ENCODE peak calls at places on chromosomes 6 and 20, in five cellular contexts. One of them, this sample, is unnamed.

GRCh38 chr6:48016027-48016755 is 94.8 kb downstream of the PTCHD4 start:
- DNase-seq in GM12878: no peak
- DNase-seq in H1: no peak
- DNase-seq in HepG2: no peak
- DNase-seq in SK-N-SH: no peak
- DNase-seq in this sample: no peak

GRCh38 chr20:55160996-55161395 is 685.6 kb downstream of the DOK5 start:
- DNase-seq in GM12878: no peak
- DNase-seq in H1: no peak
- DNase-seq in HepG2: no peak
- DNase-seq in SK-N-SH: no peak
- DNase-seq in this sample: no peak

GRCh38 chr20:46755483-46756417 is 46.3 kb downstream of the SLC2A10 start:
- DNase-seq in GM12878: no peak
- DNase-seq in H1: no peak
- DNase-seq in HepG2: no peak
- DNase-seq in SK-N-SH: no peak
- DNase-seq in this sample: no peak

GRCh38 chr6:88008411-88008810 is 39.2 kb upstream of the SPACA1 start:
- DNase-seq in GM12878: no peak
- DNase-seq in H1: no peak
- DNase-seq in HepG2: no peak
- DNase-seq in SK-N-SH: no peak
- DNase-seq in this sample: peak

GRCh38 chr6:110949679-110950285 is 8.7 kb upstream of the GTF3C6 start:
- DNase-seq in GM12878: no peak
- DNase-seq in H1: no peak
- DNase-seq in HepG2: no peak
- DNase-seq in SK-N-SH: peak
- DNase-seq in this sample: no peak

GRCh38 chr20:15422966-15423365 is 1085.6 kb upstream of the FLRT3 start:
- DNase-seq in GM12878: no peak
- DNase-seq in H1: no peak
- DNase-seq in HepG2: no peak
- DNase-seq in SK-N-SH: no peak
- DNase-seq in this sample: no peak

GRCh38 chr6:141877275-141877983 is 255.3 kb upstream of the GJE1 start:
- DNase-seq in GM12878: no peak
- DNase-seq in H1: no peak
- DNase-seq in HepG2: peak
- DNase-seq in SK-N-SH: no peak
- DNase-seq in this sample: no peak

GRCh38 chr6:67909354-67909753 is 725.7 kb upstream of the ADGRB3 start:
- DNase-seq in GM12878: no peak
- DNase-seq in H1: no peak
- DNase-seq in HepG2: no peak
- DNase-seq in SK-N-SH: no peak
- DNase-seq in this sample: no peak

GRCh38 chr6:21102624-21103023 is 490.9 kb upstream of the SOX4 start:
- DNase-seq in GM12878: no peak
- DNase-seq in H1: no peak
- DNase-seq in HepG2: no peak
- DNase-seq in SK-N-SH: no peak
- DNase-seq in this sample: no peak

GRCh38 chr6:140956567-140957306 is 1176.0 kb upstream of the GJE1 start:
- DNase-seq in GM12878: no peak
- DNase-seq in H1: no peak
- DNase-seq in HepG2: no peak
- DNase-seq in SK-N-SH: no peak
- DNase-seq in this sample: no peak

GRCh38 chr20:63536241-63536977 is 767 bp downstream of the PTK6 start:
- DNase-seq in GM12878: no peak
- DNase-seq in H1: no peak
- DNase-seq in HepG2: no peak
- DNase-seq in SK-N-SH: peak
- DNase-seq in this sample: no peak

GRCh38 chr6:131400782-131401496 is 172.1 kb upstream of the ARG1 start:
- DNase-seq in GM12878: no peak
- DNase-seq in H1: no peak
- DNase-seq in HepG2: no peak
- DNase-seq in SK-N-SH: no peak
- DNase-seq in this sample: no peak

GRCh38 chr6:143774347-143774746 is 68.8 kb upstream of the LTV1 start:
- DNase-seq in GM12878: no peak
- DNase-seq in H1: no peak
- DNase-seq in HepG2: no peak
- DNase-seq in SK-N-SH: no peak
- DNase-seq in this sample: no peak

GRCh38 chr20:48425776-48426175 is 402.0 kb downstream of the PREX1 start:
- DNase-seq in GM12878: no peak
- DNase-seq in H1: no peak
- DNase-seq in HepG2: no peak
- DNase-seq in SK-N-SH: no peak
- DNase-seq in this sample: no peak

GRCh38 chr20:20820104-20820503 is 107.7 kb upstream of the RALGAPA2 start:
- DNase-seq in GM12878: no peak
- DNase-seq in H1: peak
- DNase-seq in HepG2: peak
- DNase-seq in SK-N-SH: peak
- DNase-seq in this sample: no peak

GRCh38 chr20:50438986-50439407 is 71.2 kb upstream of the PTPN1 start:
- DNase-seq in GM12878: no peak
- DNase-seq in H1: no peak
- DNase-seq in HepG2: no peak
- DNase-seq in SK-N-SH: no peak
- DNase-seq in this sample: peak

GRCh38 chr20:4065405-4065841 is 50.1 kb upstream of the RNF24 start:
- DNase-seq in GM12878: no peak
- DNase-seq in H1: no peak
- DNase-seq in HepG2: no peak
- DNase-seq in SK-N-SH: no peak
- DNase-seq in this sample: no peak

GRCh38 chr20:52552181-52552872 is 360.7 kb upstream of the ZFP64 start:
- DNase-seq in GM12878: no peak
- DNase-seq in H1: no peak
- DNase-seq in HepG2: no peak
- DNase-seq in SK-N-SH: no peak
- DNase-seq in this sample: no peak

GRCh38 chr6:136736281-136736960 is 55.9 kb downstream of the MAP3K5 start:
- DNase-seq in GM12878: no peak
- DNase-seq in H1: no peak
- DNase-seq in HepG2: no peak
- DNase-seq in SK-N-SH: no peak
- DNase-seq in this sample: no peak

GRCh38 chr6:142696689-142697088 is 248.3 kb downstream of the HIVEP2 start:
- DNase-seq in GM12878: no peak
- DNase-seq in H1: no peak
- DNase-seq in HepG2: no peak
- DNase-seq in SK-N-SH: no peak
- DNase-seq in this sample: no peak

GRCh38 chr6:104956663-104957294 is at the start of gene LIN28B:
- DNase-seq in GM12878: no peak
- DNase-seq in H1: no peak
- DNase-seq in HepG2: peak
- DNase-seq in SK-N-SH: no peak
- DNase-seq in this sample: no peak

GRCh38 chr20:17648306-17648646 is 33.8 kb downstream of the RRBP1 start:
- DNase-seq in GM12878: no peak
- DNase-seq in H1: no peak
- DNase-seq in HepG2: no peak
- DNase-seq in SK-N-SH: no peak
- DNase-seq in this sample: no peak

GRCh38 chr6:146545608-146546007 is 2.0 kb downstream of the RAB32 start:
- DNase-seq in GM12878: no peak
- DNase-seq in H1: no peak
- DNase-seq in HepG2: no peak
- DNase-seq in SK-N-SH: no peak
- DNase-seq in this sample: no peak

GRCh38 chr6:10558575-10558974 is 37.4 kb downstream of the GCNT2 start:
- DNase-seq in GM12878: no peak
- DNase-seq in H1: no peak
- DNase-seq in HepG2: no peak
- DNase-seq in SK-N-SH: peak
- DNase-seq in this sample: no peak

GRCh38 chr6:111741177-111741952 is 131.9 kb downstream of the FYN start:
- DNase-seq in GM12878: peak
- DNase-seq in H1: no peak
- DNase-seq in HepG2: no peak
- DNase-seq in SK-N-SH: no peak
- DNase-seq in this sample: no peak

GRCh38 chr6:80967618-80968017 is 784.9 kb downstream of the TENT5A start:
- DNase-seq in GM12878: no peak
- DNase-seq in H1: no peak
- DNase-seq in HepG2: no peak
- DNase-seq in SK-N-SH: no peak
- DNase-seq in this sample: no peak

GRCh38 chr6:84801250-84801649 is 36.9 kb upstream of the TBX18 start:
- DNase-seq in GM12878: no peak
- DNase-seq in H1: no peak
- DNase-seq in HepG2: no peak
- DNase-seq in SK-N-SH: no peak
- DNase-seq in this sample: no peak

GRCh38 chr6:168411130-168411529 is 29.9 kb upstream of the SMOC2 start:
- DNase-seq in GM12878: no peak
- DNase-seq in H1: peak
- DNase-seq in HepG2: no peak
- DNase-seq in SK-N-SH: no peak
- DNase-seq in this sample: no peak

GRCh38 chr6:147508073-147508870 is at the start of gene SAMD5:
- DNase-seq in GM12878: no peak
- DNase-seq in H1: peak
- DNase-seq in HepG2: peak
- DNase-seq in SK-N-SH: peak
- DNase-seq in this sample: no peak

GRCh38 chr6:44264154-44265002 is 973 bp downstream of the NFKBIE start:
- DNase-seq in GM12878: no peak
- DNase-seq in H1: no peak
- DNase-seq in HepG2: no peak
- DNase-seq in SK-N-SH: peak
- DNase-seq in this sample: no peak

GRCh38 chr20:36040571-36040970 is 72.2 kb downstream of the CNBD2 start:
- DNase-seq in GM12878: no peak
- DNase-seq in H1: no peak
- DNase-seq in HepG2: no peak
- DNase-seq in SK-N-SH: no peak
- DNase-seq in this sample: no peak

GRCh38 chr20:46142124-46142523 is 24.0 kb downstream of the CD40 start:
- DNase-seq in GM12878: no peak
- DNase-seq in H1: no peak
- DNase-seq in HepG2: no peak
- DNase-seq in SK-N-SH: no peak
- DNase-seq in this sample: no peak

GRCh38 chr6:124433369-124434064 is 528.7 kb upstream of the RNF217 start:
- DNase-seq in GM12878: no peak
- DNase-seq in H1: no peak
- DNase-seq in HepG2: no peak
- DNase-seq in SK-N-SH: no peak
- DNase-seq in this sample: no peak

DNA sequence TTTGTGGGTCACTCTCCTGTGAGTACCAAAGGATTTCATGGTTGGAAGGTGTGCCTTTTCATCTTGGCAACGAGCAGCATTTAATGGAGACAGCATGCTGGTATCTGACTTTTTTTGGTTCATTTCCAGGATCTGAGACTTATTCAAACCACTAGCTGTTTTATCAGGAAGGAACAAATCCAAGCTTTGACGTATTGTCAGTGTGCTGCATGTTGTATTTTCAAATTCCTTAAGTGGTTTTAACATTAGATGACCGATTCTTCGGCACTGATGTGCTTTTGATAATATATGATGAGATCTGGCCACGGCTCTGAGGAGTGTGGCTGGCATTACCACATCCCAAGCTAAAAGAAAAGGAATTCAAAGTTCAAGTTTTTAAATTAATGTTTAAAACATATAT is 6.4 kb downstream of the RMND1 start:
- DNase-seq in GM12878: no peak
- DNase-seq in H1: no peak
- DNase-seq in HepG2: no peak
- DNase-seq in SK-N-SH: no peak
- DNase-seq in this sample: no peak
- TF ChIP-seq SIN3A in GM12878: no peak
- TF ChIP-seq SIN3A in H1: no peak
- TF ChIP-seq SIN3A in HepG2: no peak
- TF ChIP-seq SIN3A in SK-N-SH: peak
- TF ChIP-seq SIN3A in this sample: no peak

GRCh38 chr6:170182781-170183120 is 108.1 kb downstream of the DLL1 start:
- DNase-seq in GM12878: no peak
- DNase-seq in H1: no peak
- DNase-seq in HepG2: no peak
- DNase-seq in SK-N-SH: no peak
- DNase-seq in this sample: no peak
- TF ChIP-seq SIN3A in GM12878: no peak
- TF ChIP-seq SIN3A in H1: no peak
- TF ChIP-seq SIN3A in HepG2: no peak
- TF ChIP-seq SIN3A in SK-N-SH: no peak
- TF ChIP-seq SIN3A in this sample: no peak

GRCh38 chr20:41482647-41483552 is 116.3 kb upstream of the EMILIN3 start:
- DNase-seq in GM12878: no peak
- DNase-seq in H1: no peak
- DNase-seq in HepG2: no peak
- DNase-seq in SK-N-SH: no peak
- DNase-seq in this sample: no peak
- TF ChIP-seq SIN3A in GM12878: no peak
- TF ChIP-seq SIN3A in H1: no peak
- TF ChIP-seq SIN3A in HepG2: no peak
- TF ChIP-seq SIN3A in SK-N-SH: no peak
- TF ChIP-seq SIN3A in this sample: no peak

DNA sequence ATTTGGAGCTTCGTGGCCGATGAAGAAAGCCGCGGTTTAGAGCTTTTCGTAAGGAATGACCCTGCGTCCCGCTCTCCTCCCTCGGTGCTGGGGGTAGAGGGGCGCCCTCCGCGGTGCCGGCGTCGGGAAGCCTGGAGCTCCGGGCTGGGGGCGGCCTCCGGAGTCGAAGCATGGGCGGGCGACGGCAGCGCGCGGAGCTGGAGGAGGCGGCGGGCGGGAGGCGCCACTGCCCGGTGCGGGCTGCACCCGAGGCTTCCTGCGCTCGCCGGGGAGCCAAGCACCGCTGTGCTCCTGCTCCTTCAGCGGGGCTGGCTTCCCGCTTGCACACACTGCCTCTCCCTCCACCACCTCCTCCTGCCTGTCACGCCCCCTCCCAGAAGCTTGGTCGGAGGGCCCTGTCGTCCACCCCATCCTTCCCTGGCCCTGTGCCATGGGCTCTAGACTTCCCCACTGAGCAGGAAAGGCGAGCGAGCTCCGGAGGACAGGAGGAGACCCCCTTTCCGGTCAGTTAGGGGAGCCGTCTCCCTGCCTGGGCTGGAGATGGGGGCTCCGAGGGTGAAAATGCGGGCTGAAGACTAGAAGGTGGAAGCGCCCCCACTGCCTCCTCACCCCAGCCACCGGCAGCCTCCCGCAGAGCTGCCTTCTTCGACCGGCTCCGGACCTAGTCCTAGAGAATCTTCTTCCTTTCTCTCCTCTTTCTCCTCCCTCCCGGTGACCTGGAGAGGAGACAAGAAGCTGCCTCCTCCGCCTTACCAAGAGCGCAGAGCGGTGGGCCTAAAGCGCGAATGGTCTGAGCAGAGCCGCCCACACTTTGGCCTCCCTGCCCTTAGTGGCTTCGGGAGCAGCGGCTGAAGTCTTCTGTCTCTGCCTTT is 1.8 kb downstream of the CDH4 start:
- DNase-seq in GM12878: no peak
- DNase-seq in H1: peak
- DNase-seq in HepG2: no peak
- DNase-seq in SK-N-SH: peak
- DNase-seq in this sample: no peak
- TF ChIP-seq SIN3A in GM12878: no peak
- TF ChIP-seq SIN3A in H1: no peak
- TF ChIP-seq SIN3A in HepG2: no peak
- TF ChIP-seq SIN3A in SK-N-SH: no peak
- TF ChIP-seq SIN3A in this sample: no peak

This sample was measured in Panc1.